ENCODE peak calls at places on chromosomes 11 and 22, in nine cellular contexts. L is endothelial cell, D is ovary, S is Calu3, T is K562, U is neural crest cell, B is GM20000, P is left ventricle myocardium inferior, J is colonic mucosa. A is an unnamed sample.

GRCh38 chr11:115462004-115462541 is 42.1 kb downstream of the CADM1 start:
- DNase-seq in L (no peak), D (no peak), S (no peak), T (no peak), U (no peak), B (no peak), P (peak), J (no peak), A (no peak)

GRCh38 chr22:37498289-37498909 is 12.2 kb upstream of the MFNG start:
- DNase-seq in L (peak), D (no peak), S (peak), T (peak), U (peak), B (peak), P (no peak), J (peak), A (no peak)

GRCh38 chr11:123544631-123545375 is 109.6 kb downstream of the SCN3B start:
- DNase-seq in L (no peak), D (no peak), S (no peak), T (no peak), U (no peak), B (no peak), P (peak), J (no peak), A (no peak)

GRCh38 chr11:114321621-114322257 is 25.5 kb downstream of the NNMT start:
- DNase-seq in L (no peak), D (no peak), S (no peak), T (no peak), U (no peak), B (no peak), P (peak), J (no peak), A (no peak)

GRCh38 chr11:119316729-119317591 is at the start of gene MCAM:
- DNase-seq in L (peak), D (peak), S (no peak), T (peak), U (peak), B (peak), P (peak), J (no peak), A (no peak)

GRCh38 chr11:111438846-111439520 is 59.9 kb upstream of the POU2AF1 start:
- DNase-seq in L (no peak), D (no peak), S (no peak), T (no peak), U (no peak), B (no peak), P (no peak), J (no peak), A (no peak)

GRCh38 chr22:38707346-38707745 is 1.6 kb downstream of the GTPBP1 start:
- DNase-seq in L (no peak), D (no peak), S (peak), T (no peak), U (no peak), B (peak), P (no peak), J (peak), A (no peak)

GRCh38 chr11:97614571-97614970 is 1224.8 kb downstream of the JRKL start:
- DNase-seq in L (no peak), D (no peak), S (no peak), T (no peak), U (no peak), B (no peak), P (no peak), J (no peak), A (no peak)

GRCh38 chr11:99937330-99937729 is 749.8 kb upstream of the ARHGAP42 start:
- DNase-seq in L (no peak), D (no peak), S (no peak), T (no peak), U (no peak), B (no peak), P (no peak), J (no peak), A (no peak)

GRCh38 chr22:49320714-49321476 is 506.8 kb downstream of the BRD1 start:
- DNase-seq in L (no peak), D (no peak), S (no peak), T (no peak), U (no peak), B (no peak), P (no peak), J (no peak), A (no peak)

GRCh38 chr11:39374963-39375698 is 2084.3 kb downstream of the LRRC4C start:
- DNase-seq in L (peak), D (no peak), S (peak), T (peak), U (peak), B (peak), P (no peak), J (no peak), A (no peak)

GRCh38 chr11:73453562-73453961 is 77.4 kb downstream of the RELT start:
- DNase-seq in L (no peak), D (no peak), S (no peak), T (no peak), U (no peak), B (no peak), P (no peak), J (no peak), A (no peak)

GRCh38 chr11:94654201-94654600 is 87.0 kb downstream of the PIWIL4 start:
- DNase-seq in L (no peak), D (no peak), S (no peak), T (no peak), U (no peak), B (no peak), P (no peak), J (no peak), A (no peak)

GRCh38 chr11:7759010-7759409 is 37.7 kb downstream of the OR5P2 start:
- DNase-seq in L (no peak), D (no peak), S (no peak), T (no peak), U (no peak), B (peak), P (no peak), J (no peak), A (no peak)

GRCh38 chr11:30535818-30536217 is 50.3 kb downstream of the MPPED2 start:
- DNase-seq in L (no peak), D (no peak), S (no peak), T (no peak), U (no peak), B (no peak), P (no peak), J (no peak), A (no peak)

GRCh38 chr11:121063728-121064127 is 37.3 kb upstream of the TECTA start:
- DNase-seq in L (peak), D (no peak), S (no peak), T (peak), U (no peak), B (no peak), P (no peak), J (no peak), A (no peak)

GRCh38 chr22:33051960-33052839 is 6.0 kb downstream of the SYN3 start:
- DNase-seq in L (no peak), D (no peak), S (no peak), T (no peak), U (no peak), B (no peak), P (no peak), J (no peak), A (no peak)

GRCh38 chr11:86386791-86387190 is 12.1 kb downstream of the CCDC81 start:
- DNase-seq in L (no peak), D (no peak), S (no peak), T (no peak), U (no peak), B (no peak), P (no peak), J (no peak), A (no peak)

GRCh38 chr22:29152381-29153138 is 53.1 kb upstream of the EMID1 start:
- DNase-seq in L (no peak), D (peak), S (no peak), T (peak), U (no peak), B (no peak), P (peak), J (peak), A (peak)

GRCh38 chr22:34669001-34669400 is 397.0 kb upstream of the ISX start:
- DNase-seq in L (no peak), D (no peak), S (no peak), T (no peak), U (no peak), B (no peak), P (no peak), J (no peak), A (no peak)

GRCh38 chr11:74011360-74012071 is 2.6 kb upstream of the UCP3 start:
- DNase-seq in L (no peak), D (no peak), S (no peak), T (peak), U (no peak), B (peak), P (no peak), J (no peak), A (no peak)

GRCh38 chr22:18031670-18032454 is 7.5 kb upstream of the MICAL3 start:
- DNase-seq in L (no peak), D (no peak), S (peak), T (no peak), U (no peak), B (no peak), P (peak), J (no peak), A (peak)

GRCh38 chr11:114168691-114169090 is 109.2 kb downstream of the ZBTB16 start:
- DNase-seq in L (no peak), D (no peak), S (no peak), T (no peak), U (no peak), B (no peak), P (no peak), J (peak), A (no peak)

GRCh38 chr22:50247748-50248147 is 2.9 kb upstream of the TUBGCP6 start:
- DNase-seq in L (peak), D (no peak), S (no peak), T (peak), U (no peak), B (peak), P (no peak), J (peak), A (no peak)

GRCh38 chr11:120667281-120667680 is 155.7 kb downstream of the GRIK4 start:
- DNase-seq in L (no peak), D (peak), S (no peak), T (no peak), U (no peak), B (no peak), P (peak), J (no peak), A (peak)

GRCh38 chr11:69461272-69461962 is 20.0 kb upstream of the LINC01488 start:
- DNase-seq in L (no peak), D (no peak), S (no peak), T (no peak), U (no peak), B (no peak), P (peak), J (no peak), A (no peak)

GRCh38 chr11:68914761-68915160 is 11.1 kb downstream of the IGHMBP2 start:
- DNase-seq in L (no peak), D (no peak), S (no peak), T (no peak), U (no peak), B (no peak), P (no peak), J (no peak), A (no peak)

GRCh38 chr22:50060441-50061140 is 2.5 kb upstream of the TTLL8 start:
- DNase-seq in L (no peak), D (no peak), S (peak), T (no peak), U (no peak), B (no peak), P (no peak), J (no peak), A (no peak)

GRCh38 chr11:19827399-19828135 is 114.9 kb downstream of the NAV2 start:
- DNase-seq in L (no peak), D (no peak), S (no peak), T (no peak), U (no peak), B (no peak), P (no peak), J (peak), A (no peak)

GRCh38 chr11:24496728-24497396 is at the start of gene LUZP2:
- DNase-seq in L (peak), D (no peak), S (peak), T (no peak), U (peak), B (no peak), P (no peak), J (peak), A (peak)

DNA sequence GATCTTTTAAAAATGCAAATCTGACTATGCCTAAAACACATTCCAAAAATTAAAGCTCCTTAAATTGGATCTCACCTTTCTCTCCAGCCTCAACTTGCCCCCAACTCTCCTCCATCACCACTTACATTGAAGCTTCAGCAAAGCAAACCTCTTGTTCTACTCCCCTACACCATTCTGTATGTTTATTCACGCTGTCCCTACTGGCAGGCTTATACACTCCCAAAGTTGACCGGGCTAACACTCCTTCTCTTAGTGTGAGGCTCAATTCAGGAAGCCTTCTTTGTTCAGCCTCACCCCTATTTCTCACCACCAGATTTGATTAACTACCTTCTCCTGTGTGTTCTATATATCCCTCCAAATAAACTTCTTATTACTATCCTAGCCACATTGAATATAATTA is 1.8 kb upstream of the GDPD4 start:
- DNase-seq in L (no peak), D (no peak), S (no peak), T (no peak), U (no peak), B (no peak), P (no peak), J (no peak), A (no peak)
- TF ChIP-seq CTCF in L (no peak), D (no peak), S (no peak), T (no peak), U (no peak), B (no peak), P (no peak), J (no peak), A (no peak)

GRCh38 chr11:47356998-47357329 is 4.5 kb upstream of the MYBPC3 start:
- DNase-seq in L (no peak), D (no peak), S (no peak), T (no peak), U (no peak), B (no peak), P (no peak), J (no peak), A (no peak)

GRCh38 chr11:47356129-47356997 is 3.9 kb upstream of the MYBPC3 start:
- DNase-seq in L (no peak), D (no peak), S (no peak), T (no peak), U (no peak), B (no peak), P (no peak), J (no peak), A (no peak)

GRCh38 chr11:47353978-47354774 is 1.7 kb upstream of the MYBPC3 start:
- DNase-seq in L (no peak), D (no peak), S (no peak), T (no peak), U (no peak), B (no peak), P (no peak), J (no peak), A (no peak)

GRCh38 chr11:47355283-47356128 is 3.0 kb upstream of the MYBPC3 start:
- DNase-seq in L (peak), D (peak), S (peak), T (peak), U (peak), B (no peak), P (peak), J (peak), A (peak)

DNA sequence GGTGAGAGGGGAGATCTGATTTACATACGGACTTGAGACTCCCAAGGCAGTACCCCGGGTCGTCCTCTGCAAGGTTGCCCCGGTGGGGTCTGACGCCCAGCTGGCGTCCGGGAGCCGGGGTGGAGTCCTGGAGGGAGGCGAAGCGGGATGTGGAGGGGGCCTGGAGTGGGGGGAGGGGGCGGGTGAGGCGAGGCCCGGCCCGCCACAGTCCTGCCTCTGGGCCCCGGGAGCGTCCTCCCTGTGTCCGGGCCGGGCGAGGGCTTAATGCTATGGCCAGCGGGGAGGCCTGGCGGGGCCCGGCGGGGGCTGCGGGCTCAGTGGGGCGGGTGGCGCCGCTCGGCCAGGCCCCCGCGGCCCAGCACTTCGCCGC is 2.4 kb upstream of the MYBPC3 start:
- DNase-seq in L (no peak), D (no peak), S (no peak), T (no peak), U (no peak), B (no peak), P (no peak), J (no peak), A (no peak)
- TF ChIP-seq CTCF in L (no peak), D (no peak), S (no peak), T (no peak), U (no peak), B (no peak), P (no peak), J (no peak), A (no peak)

GRCh38 chr22:36406721-36407120 is 19.0 kb upstream of the MYH9 start:
- DNase-seq in L (no peak), D (no peak), S (no peak), T (no peak), U (no peak), B (no peak), P (no peak), J (no peak), A (no peak)

GRCh38 chr22:36404436-36404835 is 16.7 kb upstream of the MYH9 start:
- DNase-seq in L (no peak), D (no peak), S (no peak), T (no peak), U (no peak), B (no peak), P (no peak), J (no peak), A (no peak)

GRCh38 chr22:36406139-36406538 is 18.4 kb upstream of the MYH9 start:
- DNase-seq in L (no peak), D (no peak), S (no peak), T (no peak), U (no peak), B (no peak), P (no peak), J (no peak), A (no peak)

GRCh38 chr22:36405221-36405631 is 17.5 kb upstream of the MYH9 start:
- DNase-seq in L (no peak), D (no peak), S (no peak), T (no peak), U (no peak), B (no peak), P (no peak), J (no peak), A (no peak)

GRCh38 chr22:36405671-36406070 is 17.9 kb upstream of the MYH9 start:
- DNase-seq in L (no peak), D (no peak), S (peak), T (no peak), U (no peak), B (no peak), P (no peak), J (no peak), A (no peak)
- TF ChIP-seq CTCF in L (no peak), D (no peak), S (no peak), T (no peak), U (no peak), B (no peak), P (no peak), J (no peak), A (no peak)

DNA sequence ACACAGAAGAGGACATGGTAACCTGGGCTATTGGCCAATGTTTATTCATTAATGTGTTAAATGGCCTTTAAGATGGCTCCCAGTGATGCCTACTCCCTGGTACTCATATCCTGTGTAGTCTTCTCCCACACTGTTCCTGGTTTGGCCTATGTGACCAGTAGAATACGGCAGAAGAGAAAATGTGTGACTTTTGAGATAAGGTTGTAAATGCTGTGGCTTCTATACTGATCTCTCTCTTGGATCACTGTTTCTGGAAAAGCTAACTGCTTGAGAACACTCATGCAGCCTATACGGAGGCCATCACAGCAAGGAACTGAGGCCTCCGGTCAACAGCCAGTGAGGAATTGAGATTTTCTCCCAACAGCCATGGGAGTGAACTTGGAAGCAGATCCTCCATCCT is 24.1 kb downstream of the MAML2 start:
- DNase-seq in L (no peak), D (no peak), S (no peak), T (peak), U (no peak), B (no peak), P (no peak), J (no peak), A (no peak)
- TF ChIP-seq CTCF in L (no peak), D (no peak), S (no peak), T (no peak), U (no peak), B (no peak), P (no peak), J (no peak), A (no peak)

DNA sequence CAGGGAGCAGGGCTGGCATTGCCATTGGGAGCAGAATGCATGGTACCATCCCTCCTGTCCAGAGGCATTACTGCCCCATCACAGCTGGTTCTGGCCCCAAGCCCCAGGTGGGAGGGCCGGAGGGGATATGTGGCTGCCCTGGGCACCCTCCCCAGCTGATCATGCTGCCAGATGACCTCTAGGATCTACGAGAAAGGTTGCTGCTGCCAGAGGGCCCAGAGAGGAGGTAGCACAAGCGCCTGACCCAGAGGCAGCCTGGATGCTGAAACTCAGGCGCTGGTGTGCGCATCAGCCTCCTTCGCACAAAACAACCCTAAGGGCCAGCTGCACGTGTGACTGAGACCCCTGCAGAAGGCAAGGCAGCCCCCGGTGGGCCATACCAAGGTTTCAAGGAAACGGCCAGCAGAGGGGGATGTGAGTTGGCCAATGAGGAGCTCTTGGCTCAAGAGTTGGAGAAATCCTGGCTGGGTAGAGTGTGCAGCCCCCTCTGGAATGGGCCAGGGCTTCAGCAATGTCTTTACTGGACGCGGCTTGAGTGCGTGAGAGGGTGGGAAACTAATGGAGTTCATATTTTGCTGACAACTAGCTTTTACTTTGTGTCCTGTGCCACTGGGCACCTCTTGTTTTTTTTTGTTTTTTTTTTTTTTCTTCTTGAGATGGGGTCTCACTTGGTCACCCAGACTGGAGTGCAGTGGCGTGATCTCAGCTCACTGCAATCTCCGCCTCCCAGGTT is 88.3 kb upstream of the PARVA start:
- DNase-seq in L (no peak), D (peak), S (no peak), T (no peak), U (no peak), B (no peak), P (no peak), J (no peak), A (no peak)
- TF ChIP-seq CTCF in L (no peak), D (no peak), S (no peak), T (peak), U (no peak), B (no peak), P (no peak), J (no peak), A (no peak)

DNA sequence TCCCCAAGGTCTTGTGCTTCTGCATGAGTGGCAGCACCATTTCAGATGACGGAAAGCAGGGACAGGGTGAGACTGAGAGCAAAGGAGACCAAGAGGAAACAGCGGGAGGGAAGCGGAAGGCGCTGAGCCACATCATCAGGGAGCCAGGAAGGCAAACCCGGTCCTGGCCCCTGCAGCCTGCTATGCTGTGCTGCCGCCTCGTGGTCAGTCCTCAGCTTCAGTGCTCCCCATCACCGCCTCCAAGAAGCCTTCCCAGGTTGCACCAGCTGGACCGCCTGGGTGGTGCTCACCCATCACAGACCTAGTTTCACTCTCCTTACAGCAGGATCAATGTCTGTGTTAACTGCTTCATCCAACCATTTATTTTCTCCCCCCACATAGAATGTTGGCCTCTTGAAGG is 73.0 kb upstream of the PHF21B start:
- DNase-seq in L (peak), D (no peak), S (peak), T (peak), U (peak), B (no peak), P (no peak), J (no peak), A (no peak)
- TF ChIP-seq CTCF in L (no peak), D (no peak), S (no peak), T (peak), U (peak), B (peak), P (peak), J (no peak), A (no peak)